ENCODE peak calls at places on chromosomes 5 and 9, in six cellular contexts. E is activated T-helper 9 cell treated with anti-CD3 and anti-CD28 coated beads, Interleukin-2, amount 50 U/mL, for 16 hours; L is ACHN; D is activated naive CD4-positive, alpha-beta T cell treated with anti-CD3 and anti-CD28 coated beads for 36 hours; H is SIG-M5; B is cardiac muscle cell. T is an unnamed sample.

GRCh38 chr9:5586391-5586802 is 42.5 kb upstream of the RIC1 start:
- DNase-seq in L (no peak), B (no peak), H (no peak), D (peak), E (no peak), T (no peak)

GRCh38 chr9:130576176-130576575 is 3.2 kb upstream of the FUBP3 start:
- DNase-seq in D (no peak), E (no peak), H (no peak), L (no peak), B (no peak), T (no peak)

GRCh38 chr5:96388186-96388585 is 44.9 kb downstream of the PCSK1 start:
- DNase-seq in D (no peak), B (no peak), E (no peak), L (no peak), H (no peak), T (no peak)

GRCh38 chr9:124300312-124300711 is 42.6 kb downstream of the NEK6 start:
- DNase-seq in D (no peak), H (no peak), L (no peak), B (no peak), E (no peak), T (no peak)

GRCh38 chr5:140840978-140841962 is at the start of gene PCDHA8:
- DNase-seq in L (no peak), D (no peak), E (no peak), H (no peak), B (no peak), T (no peak)

GRCh38 chr5:170154744-170155143 is 49.0 kb downstream of the FOXI1 start:
- DNase-seq in E (no peak), D (no peak), B (no peak), H (no peak), L (no peak), T (no peak)

GRCh38 chr9:109426621-109427402 is 71.3 kb downstream of the PTPN3 start:
- DNase-seq in B (no peak), L (no peak), D (no peak), E (no peak), H (no peak), T (no peak)

GRCh38 chr9:126516936-126517750 is 96.6 kb upstream of the LMX1B start:
- DNase-seq in D (peak), H (peak), B (peak), L (peak), E (peak), T (no peak)

GRCh38 chr5:156913719-156914370 is 49.2 kb downstream of the TIMD4 start:
- DNase-seq in E (no peak), D (peak), L (no peak), B (no peak), H (no peak), T (no peak)

GRCh38 chr5:33261305-33261704 is 179.5 kb upstream of the TARS1 start:
- DNase-seq in E (no peak), D (no peak), B (no peak), H (no peak), L (no peak), T (no peak)

GRCh38 chr5:133830911-133831310 is 137.5 kb downstream of the C5orf15 start:
- DNase-seq in D (no peak), L (no peak), B (no peak), H (no peak), E (no peak), T (no peak)

GRCh38 chr5:54739371-54739770 is 221.8 kb downstream of the SNX18 start:
- DNase-seq in H (no peak), L (no peak), D (no peak), B (no peak), E (no peak), T (no peak)

GRCh38 chr5:1755321-1755949 is 44.2 kb downstream of the MRPL36 start:
- DNase-seq in H (no peak), E (no peak), B (no peak), L (no peak), D (no peak), T (no peak)

GRCh38 chr5:134227259-134227658 is 1.4 kb upstream of the PPP2CA start:
- DNase-seq in H (no peak), D (peak), B (no peak), E (no peak), L (no peak), T (no peak)

GRCh38 chr9:114906922-114907571 is 23.3 kb downstream of the TNFSF8 start:
- DNase-seq in B (peak), E (no peak), D (peak), H (no peak), L (peak), T (peak)

GRCh38 chr5:1734271-1734907 is 65.2 kb downstream of the MRPL36 start:
- DNase-seq in H (no peak), D (no peak), L (no peak), E (no peak), B (no peak), T (no peak)

GRCh38 chr9:93501406-93501805 is 48.0 kb upstream of the FAM120AOS start:
- DNase-seq in D (no peak), E (no peak), H (no peak), B (no peak), L (peak), T (no peak)

GRCh38 chr9:85569988-85570387 is 171.8 kb downstream of the AGTPBP1 start:
- DNase-seq in D (no peak), H (no peak), B (no peak), L (no peak), E (no peak), T (no peak)

GRCh38 chr5:166165600-166165999 is 2125.8 kb upstream of the WWC1 start:
- DNase-seq in H (no peak), L (peak), B (peak), E (no peak), D (no peak), T (peak)

GRCh38 chr5:55406292-55406691 is 98.5 kb downstream of the MTREX start:
- DNase-seq in B (no peak), L (no peak), E (no peak), H (no peak), D (no peak), T (no peak)

GRCh38 chr5:129664336-129664937 is 83.5 kb upstream of the MINAR2 start:
- DNase-seq in E (no peak), H (no peak), B (peak), L (peak), D (peak), T (no peak)

GRCh38 chr5:164073013-164073535 is 567.7 kb downstream of the MAT2B start:
- DNase-seq in E (no peak), L (no peak), H (no peak), D (no peak), B (peak), T (no peak)

GRCh38 chr9:107945493-107945892 is 455.9 kb upstream of the KLF4 start:
- DNase-seq in L (no peak), B (no peak), D (no peak), E (no peak), H (no peak), T (no peak)

GRCh38 chr9:111839981-111840380 is 45.2 kb upstream of the SHOC1 start:
- DNase-seq in H (no peak), D (no peak), E (no peak), L (no peak), B (no peak), T (no peak)

GRCh38 chr5:3592298-3592697 is 3.3 kb upstream of the IRX1 start:
- DNase-seq in D (no peak), B (no peak), L (no peak), H (no peak), E (no peak), T (no peak)

GRCh38 chr5:28399211-28399610 is 1360.8 kb upstream of the CDH9 start:
- DNase-seq in E (no peak), H (no peak), L (no peak), B (no peak), D (no peak), T (no peak)

GRCh38 chr9:37938121-37938906 is 34.4 kb upstream of the SLC25A51 start:
- DNase-seq in H (no peak), E (no peak), L (peak), D (no peak), B (no peak), T (no peak)

GRCh38 chr9:107850653-107851052 is 361.1 kb upstream of the KLF4 start:
- DNase-seq in L (no peak), B (no peak), D (no peak), E (no peak), H (no peak), T (no peak)

GRCh38 chr9:98326402-98327248 is 71.2 kb upstream of the TBC1D2 start:
- DNase-seq in D (no peak), H (no peak), B (no peak), L (no peak), E (no peak), T (no peak)

GRCh38 chr5:174329738-174330137 is 284.2 kb downstream of the NSG2 start:
- DNase-seq in L (no peak), D (no peak), B (no peak), E (no peak), H (no peak), T (no peak)

GRCh38 chr5:10760033-10760975 is 730 bp downstream of the DAP start:
- DNase-seq in E (no peak), D (peak), L (peak), B (peak), H (no peak), T (no peak)

GRCh38 chr5:58787982-58788381 is 205.1 kb downstream of the RAB3C start:
- DNase-seq in H (no peak), E (no peak), L (no peak), B (peak), D (no peak), T (no peak)

GRCh38 chr5:68777145-68777544 is 316.7 kb upstream of the SLC30A5 start:
- DNase-seq in L (no peak), E (no peak), D (no peak), H (no peak), B (no peak), T (no peak)

GRCh38 chr9:94577036-94577435 is 16.6 kb downstream of the FBP2 start:
- DNase-seq in H (no peak), L (no peak), E (no peak), D (no peak), B (no peak), T (no peak)

GRCh38 chr9:111107141-111107540 is 68.9 kb upstream of the LPAR1 start:
- DNase-seq in L (no peak), D (no peak), E (no peak), H (no peak), B (no peak), T (no peak)

GRCh38 chr9:16106211-16106610 is 553.4 kb downstream of the CCDC171 start:
- DNase-seq in B (no peak), L (no peak), H (no peak), D (no peak), E (no peak), T (no peak)

T was measured in progenitor cell of endocrine pancreas.